ENCODE peak calls at places on chromosomes 13 and 19, in seven cellular contexts. L is GM23338, P is GM23248, M is HCT116, R is hepatocyte, K is MM.1S, X is neural progenitor cell. T is an unnamed sample. For H3K4me1, the result is how much of the 10 kb centered on the place peaks cover.

GRCh38 chr19:40147338-40147692 is 43.9 kb upstream of the MAP3K10 start:
- DNase-seq in L (no peak), P (no peak), M (no peak), R (no peak), K (no peak), X (no peak), T (no peak)

GRCh38 chr13:94028234-94029145 is 451.0 kb downstream of the DCT start:
- DNase-seq in L (no peak), P (no peak), M (no peak), R (no peak), K (no peak), X (no peak), T (no peak)

GRCh38 chr19:47226426-47227346 is 4.3 kb downstream of the BBC3 start:
- DNase-seq in L (peak), P (peak), M (peak), R (peak), K (peak), X (peak), T (peak)

GRCh38 chr19:38434549-38435051 is 1.1 kb downstream of the RYR1 start:
- DNase-seq in L (peak), P (no peak), M (no peak), R (peak), K (no peak), X (peak), T (no peak)

GRCh38 chr13:59061621-59062020 is 1102.1 kb downstream of the DIAPH3 start:
- DNase-seq in L (no peak), P (no peak), M (no peak), R (no peak), K (no peak), X (no peak), T (no peak)

GRCh38 chr19:17658666-17659065 is 29.5 kb downstream of the UNC13A start:
- DNase-seq in L (no peak), P (peak), M (no peak), R (no peak), K (no peak), X (no peak), T (no peak)

GRCh38 chr13:111577429-111577828 is 257.0 kb downstream of the TEX29 start:
- DNase-seq in L (no peak), P (no peak), M (no peak), R (no peak), K (no peak), X (no peak), T (no peak)

GRCh38 chr19:7779631-7780486 is 16.8 kb downstream of the CLEC4M start:
- DNase-seq in L (no peak), P (no peak), M (no peak), R (no peak), K (no peak), X (no peak), T (no peak)

GRCh38 chr13:20501139-20501538 is 24.5 kb downstream of the CRYL1 start:
- DNase-seq in L (no peak), P (no peak), M (no peak), R (no peak), K (no peak), X (no peak), T (no peak)

GRCh38 chr19:17909017-17909732 is 23.6 kb upstream of the CCDC124 start:
- DNase-seq in L (peak), P (no peak), M (no peak), R (no peak), K (no peak), X (peak), T (no peak)

DNA sequence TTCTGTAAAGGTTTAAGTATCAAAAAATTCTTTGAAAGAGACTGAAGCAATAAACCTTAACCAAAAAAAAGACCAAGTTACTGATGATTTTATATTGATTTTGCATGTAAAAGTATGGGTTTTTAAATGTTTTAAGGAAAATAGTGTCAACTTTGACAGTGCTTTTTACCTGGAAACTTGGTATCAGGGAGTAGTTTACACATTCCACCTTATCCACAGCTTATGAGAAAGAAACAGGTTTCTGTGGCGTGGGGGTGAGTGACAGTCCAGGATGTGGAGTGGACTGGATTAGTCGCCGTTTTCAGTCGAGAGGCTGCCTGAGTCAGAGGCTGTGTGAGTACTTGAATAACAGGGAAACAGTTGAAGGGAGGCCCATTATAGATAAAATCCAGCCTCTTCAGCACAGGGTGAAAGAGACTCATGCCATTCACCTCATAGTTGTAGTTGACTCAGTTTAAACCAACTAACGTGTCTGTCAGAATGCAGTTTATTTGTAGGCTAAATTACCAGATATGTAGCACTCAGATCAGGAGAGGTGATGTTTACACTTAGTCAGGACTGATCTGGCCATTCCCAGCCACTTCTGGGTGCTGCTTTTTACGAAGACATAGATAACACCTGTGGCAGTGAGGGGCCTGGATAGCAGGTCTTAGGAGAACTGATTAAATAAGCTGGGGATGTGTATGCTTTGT is 595 bp upstream of the GPR183 start:
- DNase-seq in L (no peak), P (peak), M (no peak), R (peak), K (no peak), X (no peak), T (peak)
- H3K4me1 ChIP-seq in L (under half), P (half or more), M (half or more), R (under half), K (under half), X (under half), T (under half)

GRCh38 chr19:6048808-6049405 is 61.4 kb downstream of the RFX2 start:
- DNase-seq in L (peak), P (peak), M (peak), R (peak), K (peak), X (peak), T (peak)
- TF ChIP-seq EZH2 in L (no peak), P (no peak), M (no peak), R (no peak), K (no peak), X (no peak), T (no peak)

GRCh38 chr13:45674908-45675307 is 27.2 kb upstream of the CBY2 start:
- DNase-seq in L (peak), P (peak), M (no peak), R (peak), K (no peak), X (peak), T (peak)
- TF ChIP-seq EZH2phosphoT487 in L (no peak), P (no peak), M (no peak), R (no peak), K (no peak), X (no peak), T (no peak)

GRCh38 chr19:42397315-42398166 is 7.4 kb upstream of the CNFN start:
- DNase-seq in L (no peak), P (no peak), M (no peak), R (no peak), K (no peak), X (no peak), T (no peak)
- H3K4me1 ChIP-seq in L (under half), P (under half), M (under half), R (under half), K (under half), X (under half), T (under half)

DNA sequence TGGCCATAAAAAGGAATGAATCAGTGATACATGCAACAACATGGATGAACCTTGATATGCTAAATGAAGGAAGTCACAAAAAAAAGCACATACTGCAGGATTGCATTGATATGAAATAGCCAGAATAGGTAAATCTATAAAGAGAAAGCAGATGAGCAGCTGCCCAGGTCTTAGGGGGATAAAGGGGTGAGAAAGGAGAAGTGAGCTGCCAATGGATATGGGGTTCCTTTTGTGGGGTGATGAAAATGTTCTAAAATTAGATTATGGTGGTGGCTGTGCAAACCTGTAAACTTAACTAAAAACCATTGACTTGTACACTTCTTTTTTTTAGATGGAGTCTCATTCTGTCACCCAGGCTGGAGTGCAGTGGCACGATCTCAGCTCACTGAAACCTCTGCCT is 12.1 kb downstream of the HAS1 start:
- DNase-seq in L (no peak), P (no peak), M (no peak), R (no peak), K (no peak), X (no peak), T (no peak)
- TF ChIP-seq EZH2 in L (no peak), P (no peak), M (no peak), R (no peak), K (no peak), X (no peak), T (no peak)

DNA sequence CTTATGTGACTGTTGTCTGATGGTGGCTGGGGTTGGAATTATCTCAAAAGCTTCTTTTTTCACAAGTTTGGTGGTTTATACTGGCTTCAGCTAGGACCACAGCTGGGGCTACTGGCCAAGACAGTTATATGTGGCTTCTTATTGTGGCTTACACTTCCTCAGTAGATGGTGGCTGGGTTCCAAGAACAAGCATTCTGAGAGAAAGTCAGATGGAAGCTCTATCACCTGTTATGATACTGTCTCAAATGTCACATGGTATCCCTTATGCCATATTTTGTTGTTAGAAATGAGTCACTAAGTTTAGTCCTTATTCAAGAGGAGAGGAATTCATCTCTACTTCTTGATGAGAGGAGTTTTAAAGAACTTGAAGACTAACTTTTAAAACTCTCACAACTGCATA is 41.6 kb downstream of the NDFIP2 start:
- DNase-seq in L (no peak), P (peak), M (no peak), R (no peak), K (peak), X (no peak), T (peak)
- TF ChIP-seq EZH2phosphoT487 in L (no peak), P (no peak), M (no peak), R (no peak), K (no peak), X (no peak), T (no peak)

GRCh38 chr19:55605637-55606470 is at the start of gene ZNF865:
- DNase-seq in L (peak), P (peak), M (peak), R (peak), K (peak), X (peak), T (peak)
- H3K4me1 ChIP-seq in L (under half), P (under half), M (under half), R (under half), K (under half), X (under half), T (under half)